ENCODE peak calls at places on chromosomes 3 and 15, in five cellular contexts. X, R, U, T and V are unnamed samples.

GRCh38 chr3:183468424-183468823 is 40.0 kb upstream of the MCF2L2 start:
- DNase-seq in X (no peak), R (no peak), U (no peak), T (no peak), V (no peak)

GRCh38 chr15:39127925-39128617 is 452.8 kb upstream of the THBS1 start:
- DNase-seq in X (peak; percentile 94), R (no peak), U (peak; percentile 48), T (no peak), V (no peak)

GRCh38 chr15:31160297-31160696 is 58.8 kb upstream of the TRPM1 start:
- DNase-seq in X (no peak), R (no peak), U (no peak), T (no peak), V (no peak)

GRCh38 chr3:98699132-98699531 is 64.0 kb upstream of the ST3GAL6 start:
- DNase-seq in X (no peak), R (no peak), U (no peak), T (no peak), V (no peak)

GRCh38 chr15:99212401-99212800 is 37.0 kb downstream of the TTC23 start:
- DNase-seq in X (peak; percentile 49), R (no peak), U (peak; percentile 11), T (no peak), V (no peak)

GRCh38 chr3:192514754-192515660 is 212.3 kb downstream of the FGF12 start:
- DNase-seq in X (no peak), R (peak; percentile 59), U (peak; percentile 4), T (no peak), V (no peak)

GRCh38 chr3:171801738-171802600 is 8.3 kb downstream of the PLD1 start:
- DNase-seq in X (peak; percentile 96), R (no peak), U (peak; percentile 21), T (no peak), V (no peak)

GRCh38 chr3:60146121-60146520 is 1096.3 kb upstream of the CFAP20DC start:
- DNase-seq in X (no peak), R (no peak), U (no peak), T (no peak), V (no peak)

GRCh38 chr3:99479768-99480167 is 158.6 kb upstream of the COL8A1 start:
- DNase-seq in X (no peak), R (no peak), U (no peak), T (no peak), V (no peak)

GRCh38 chr3:123471106-123471505 is 22.2 kb upstream of the ADCY5 start:
- DNase-seq in X (no peak), R (no peak), U (no peak), T (no peak), V (no peak)

GRCh38 chr3:42900226-42900625 is 5.7 kb upstream of the ZNF662 start:
- DNase-seq in X (no peak), R (no peak), U (no peak), T (no peak), V (no peak)

GRCh38 chr3:175535351-175535750 is 676.2 kb downstream of the NAALADL2 start:
- DNase-seq in X (no peak), R (no peak), U (peak; percentile 2), T (no peak), V (no peak)

GRCh38 chr15:90234519-90234988 is 545 bp downstream of the GDPGP1 start:
- DNase-seq in X (peak; percentile 35), R (no peak), U (no peak), T (no peak), V (no peak)

GRCh38 chr15:74402873-74403589 is 30.7 kb downstream of the SEMA7A start:
- DNase-seq in X (no peak), R (no peak), U (no peak), T (peak; percentile 93), V (no peak)

GRCh38 chr3:129827765-129828164 is 65.7 kb downstream of the TMCC1 start:
- DNase-seq in X (no peak), R (no peak), U (no peak), T (no peak), V (no peak)

GRCh38 chr3:14216257-14217048 is 37.8 kb downstream of the LSM3 start:
- DNase-seq in X (peak; percentile 88), R (no peak), U (no peak), T (no peak), V (no peak)

GRCh38 chr3:120569224-120569915 is 26.8 kb upstream of the NDUFB4 start:
- DNase-seq in X (no peak), R (no peak), U (no peak), T (no peak), V (no peak)

GRCh38 chr15:101183226-101183925 is 68.5 kb downstream of the CHSY1 start:
- DNase-seq in X (no peak), R (no peak), U (no peak), T (no peak), V (no peak)

GRCh38 chr3:136465296-136465695 is 215.2 kb downstream of the PCCB start:
- DNase-seq in X (no peak), R (no peak), U (no peak), T (no peak), V (no peak)

GRCh38 chr3:42055291-42055690 is 35.9 kb upstream of the TRAK1 start:
- DNase-seq in X (peak; percentile 91), R (no peak), U (no peak), T (no peak), V (no peak)

GRCh38 chr3:197547206-197547605 is 8.6 kb downstream of the BDH1 start:
- DNase-seq in X (no peak), R (no peak), U (no peak), T (no peak), V (no peak)

GRCh38 chr3:149653564-149653963 is 4.3 kb downstream of the WWTR1 start:
- DNase-seq in X (no peak), R (no peak), U (no peak), T (no peak), V (no peak)

GRCh38 chr15:37824717-37825382 is 109.6 kb upstream of the TMCO5A start:
- DNase-seq in X (peak; percentile 94), R (no peak), U (peak; percentile 82), T (no peak), V (no peak)

GRCh38 chr3:9078561-9079240 is 115.4 kb upstream of the RAD18 start:
- DNase-seq in X (peak; percentile 22), R (no peak), U (no peak), T (no peak), V (no peak)

GRCh38 chr15:78067328-78068241 is 9.9 kb downstream of the TBC1D2B start:
- DNase-seq in X (no peak), R (no peak), U (no peak), T (no peak), V (no peak)

GRCh38 chr3:126312326-126312725 is 44.9 kb downstream of the KLF15 start:
- DNase-seq in X (no peak), R (no peak), U (no peak), T (no peak), V (no peak)

GRCh38 chr15:93179072-93179471 is 90.1 kb upstream of the RGMA start:
- DNase-seq in X (peak; percentile 1), R (no peak), U (no peak), T (no peak), V (no peak)

GRCh38 chr3:73024836-73025235 is 28.2 kb downstream of the PPP4R2 start:
- DNase-seq in X (no peak), R (no peak), U (no peak), T (no peak), V (no peak)

GRCh38 chr3:19815805-19816204 is 118.2 kb downstream of the EFHB start:
- DNase-seq in X (no peak), R (no peak), U (no peak), T (no peak), V (no peak)

GRCh38 chr3:55491296-55491816 is 4.2 kb upstream of the WNT5A start:
- DNase-seq in X (peak; percentile 66), R (no peak), U (no peak), T (no peak), V (no peak)

GRCh38 chr3:17055374-17056276 is 170.9 kb downstream of the PLCL2 start:
- DNase-seq in X (peak; percentile 64), R (no peak), U (no peak), T (no peak), V (no peak)

GRCh38 chr3:66442254-66443249 is 58.3 kb downstream of the LRIG1 start:
- DNase-seq in X (peak; percentile 78), R (no peak), U (peak; percentile 75), T (no peak), V (no peak)

GRCh38 chr3:10286596-10287295 is 6.0 kb downstream of the GHRL start:
- DNase-seq in X (peak; percentile 72), R (peak; percentile 2), U (peak; percentile 62), T (no peak), V (no peak)

GRCh38 chr3:82475306-82475705 is 713.9 kb upstream of the GBE1 start:
- DNase-seq in X (peak; percentile 1), R (no peak), U (no peak), T (no peak), V (no peak)

GRCh38 chr3:780505-780904 is 312.3 kb upstream of the CNTN6 start:
- DNase-seq in X (no peak), R (no peak), U (no peak), T (no peak), V (no peak)

GRCh38 chr15:85477061-85477460 is 96.7 kb downstream of the AKAP13 start:
- DNase-seq in X (no peak), R (no peak), U (no peak), T (no peak), V (no peak)